ENCODE peak calls at places on chromosomes 11 and 22, in nine cellular contexts. Q is ovary; S is CD8-positive, alpha-beta T cell; W is neural progenitor cell; Y is heart left ventricle; A is cardiac muscle cell; L is endothelial cell of umbilical vein; T is sigmoid colon; P is transverse colon. B is an unnamed sample.
A peak's percentile ranks its signal among the peaks of the same experiment; 100 is the strongest.

GRCh38 chr22:29481265-29482000 is 1.4 kb downstream of the NEFH start:
- DNase-seq in Q (peak; percentile 80), S (no peak), W (peak; percentile 56), Y (no peak), A (peak; percentile 27), L (no peak), T (no peak), P (no peak), B (no peak)

GRCh38 chr22:29016067-29016938 is 45.3 kb downstream of the C22orf31 start:
- DNase-seq in Q (no peak), S (no peak), W (no peak), Y (no peak), A (no peak), L (no peak), T (no peak), P (no peak), B (no peak)

GRCh38 chr11:35747638-35748037 is 85.1 kb downstream of the TRIM44 start:
- DNase-seq in Q (no peak), S (no peak), W (peak; percentile 43), Y (no peak), A (no peak), L (no peak), T (no peak), P (no peak), B (no peak)

GRCh38 chr11:118522571-118523072 is 4.7 kb upstream of the TTC36 start:
- DNase-seq in Q (no peak), S (no peak), W (peak; percentile 55), Y (no peak), A (peak; percentile 62), L (peak; percentile 28), T (no peak), P (no peak), B (peak; percentile 46)

GRCh38 chr11:132539590-132540368 is 992.5 kb downstream of the OPCML start:
- DNase-seq in Q (no peak), S (no peak), W (no peak), Y (no peak), A (no peak), L (no peak), T (no peak), P (no peak), B (no peak)

GRCh38 chr11:79018371-79018849 is 422.4 kb downstream of the TENM4 start:
- DNase-seq in Q (peak; percentile 32), S (no peak), W (no peak), Y (no peak), A (peak; percentile 92), L (peak; percentile 97), T (no peak), P (no peak), B (peak; percentile 86)

GRCh38 chr22:26362471-26362870 is 66.6 kb upstream of the ASPHD2 start:
- DNase-seq in Q (no peak), S (no peak), W (no peak), Y (no peak), A (peak; percentile 4), L (no peak), T (no peak), P (no peak), B (no peak)

GRCh38 chr11:133894956-133895549 is 49.7 kb upstream of the SPATA19 start:
- DNase-seq in Q (no peak), S (no peak), W (peak; percentile 58), Y (peak; percentile 4), A (peak; percentile 7), L (no peak), T (peak; percentile 54), P (no peak), B (no peak)

GRCh38 chr11:638616-639323 is 1.7 kb downstream of the DRD4 start:
- DNase-seq in Q (no peak), S (no peak), W (peak; percentile 90), Y (no peak), A (no peak), L (no peak), T (no peak), P (no peak), B (no peak)

GRCh38 chr11:43555811-43556210 is 124.7 kb upstream of the HSD17B12 start:
- DNase-seq in Q (peak; percentile 74), S (no peak), W (peak; percentile 46), Y (no peak), A (peak; percentile 53), L (no peak), T (no peak), P (no peak), B (no peak)

GRCh38 chr11:56911312-56911711 is 77.4 kb upstream of the OR5AK2 start:
- DNase-seq in Q (no peak), S (no peak), W (no peak), Y (no peak), A (peak; percentile 26), L (no peak), T (no peak), P (no peak), B (no peak)

GRCh38 chr22:37742374-37743092 is 45.7 kb downstream of the TRIOBP start:
- DNase-seq in Q (peak; percentile 51), S (no peak), W (no peak), Y (no peak), A (peak; percentile 88), L (no peak), T (peak; percentile 89), P (no peak), B (no peak)

GRCh38 chr11:11119917-11120316 is 233.1 kb downstream of the CSNK2A3 start:
- DNase-seq in Q (no peak), S (no peak), W (no peak), Y (no peak), A (no peak), L (no peak), T (no peak), P (no peak), B (no peak)

GRCh38 chr11:97890466-97890865 is 1130.3 kb upstream of the CNTN5 start:
- DNase-seq in Q (no peak), S (no peak), W (no peak), Y (no peak), A (no peak), L (no peak), T (no peak), P (no peak), B (no peak)

GRCh38 chr11:71164186-71164585 is 88.2 kb downstream of the SHANK2 start:
- DNase-seq in Q (no peak), S (no peak), W (no peak), Y (no peak), A (no peak), L (no peak), T (peak; percentile 25), P (no peak), B (no peak)

DNA sequence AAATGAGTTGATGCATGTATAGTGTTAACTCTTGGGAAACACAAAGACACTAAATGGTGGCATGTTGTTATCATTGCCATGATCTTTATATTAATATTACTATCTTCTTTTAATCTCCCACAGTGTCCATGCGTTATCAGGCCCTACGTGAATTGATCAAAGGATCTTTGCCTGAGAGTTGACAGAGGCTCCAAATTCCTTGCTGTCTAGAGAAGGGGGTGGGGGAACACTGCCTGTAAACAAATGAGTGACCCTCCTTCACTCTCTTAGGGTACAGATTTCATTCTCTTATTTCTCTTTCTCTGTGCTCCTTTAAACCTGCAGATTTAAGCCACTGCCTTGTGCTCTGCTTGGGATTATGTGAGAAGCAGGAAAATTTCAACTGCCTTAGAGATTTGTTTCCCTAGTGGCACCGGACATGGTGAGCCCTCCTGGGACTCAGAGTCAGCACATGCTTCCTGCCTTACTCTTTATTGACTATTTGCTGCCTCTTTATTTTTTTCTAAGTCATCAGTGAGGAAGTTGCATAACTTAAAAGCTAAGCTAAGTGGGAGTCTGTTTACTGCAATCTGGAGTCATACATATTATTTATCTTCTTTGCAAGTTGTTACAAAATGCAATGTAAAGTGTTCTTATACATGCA is 122.9 kb downstream of the MAML2 start:
- DNase-seq in Q (no peak), S (no peak), W (peak; percentile 26), Y (peak; percentile 39), A (peak; percentile 61), L (peak; percentile 57), T (no peak), P (no peak), B (no peak)
- H3K4me1 ChIP-seq in Q (peaks cover 8% of the 10 kb centered on the region), S (peaks cover 93% of the 10 kb centered on the region), W (peaks cover 14% of the 10 kb centered on the region), Y (peaks cover 34% of the 10 kb centered on the region), A (peaks cover 51% of the 10 kb centered on the region), L (peaks cover 39% of the 10 kb centered on the region), T (peaks cover 11% of the 10 kb centered on the region), P (peaks cover 12% of the 10 kb centered on the region), B (peaks cover 37% of the 10 kb centered on the region)

DNA sequence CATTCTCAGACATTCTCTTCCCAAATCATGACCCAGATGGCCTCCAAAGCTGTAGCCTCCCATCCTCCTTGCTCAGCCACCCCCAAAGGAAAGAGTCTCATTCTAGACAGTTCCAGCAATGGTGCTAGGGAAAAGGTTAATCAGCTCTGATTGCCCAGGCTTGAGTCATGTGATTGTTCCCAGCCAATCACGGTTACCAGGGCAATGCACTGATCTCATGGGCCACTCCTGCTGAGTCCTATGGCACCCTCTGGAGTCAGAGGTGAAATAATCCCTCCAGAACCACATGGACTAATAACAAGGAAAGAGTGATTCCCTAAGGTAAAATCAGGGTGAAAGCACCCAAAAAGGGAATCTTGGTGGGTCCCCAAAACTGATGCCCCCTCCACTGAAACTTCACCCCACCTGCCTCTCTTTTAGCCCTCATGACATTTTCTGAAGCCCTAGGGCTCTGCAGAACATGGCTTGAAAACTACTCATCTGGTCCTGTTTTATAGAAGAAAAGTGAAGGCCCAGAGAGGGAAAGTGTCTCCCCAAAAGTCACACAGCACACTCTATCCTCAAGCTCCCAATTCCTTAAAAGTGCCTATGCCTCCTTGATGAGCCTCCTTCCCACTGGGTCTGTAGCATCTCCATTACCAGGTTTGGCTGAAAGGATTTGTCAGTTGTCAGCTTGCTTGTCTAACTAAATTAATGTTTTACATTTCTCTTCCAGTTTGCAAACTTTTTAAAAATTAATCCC is 203.7 kb downstream of the MN1 start:
- DNase-seq in Q (no peak), S (no peak), W (no peak), Y (no peak), A (peak; percentile 21), L (no peak), T (no peak), P (no peak), B (peak; percentile 45)
- TF ChIP-seq CTCF in Q (no peak), S (no peak), W (no peak), Y (no peak), A (no peak), L (no peak), T (no peak), P (no peak), B (peak; percentile 32)

DNA sequence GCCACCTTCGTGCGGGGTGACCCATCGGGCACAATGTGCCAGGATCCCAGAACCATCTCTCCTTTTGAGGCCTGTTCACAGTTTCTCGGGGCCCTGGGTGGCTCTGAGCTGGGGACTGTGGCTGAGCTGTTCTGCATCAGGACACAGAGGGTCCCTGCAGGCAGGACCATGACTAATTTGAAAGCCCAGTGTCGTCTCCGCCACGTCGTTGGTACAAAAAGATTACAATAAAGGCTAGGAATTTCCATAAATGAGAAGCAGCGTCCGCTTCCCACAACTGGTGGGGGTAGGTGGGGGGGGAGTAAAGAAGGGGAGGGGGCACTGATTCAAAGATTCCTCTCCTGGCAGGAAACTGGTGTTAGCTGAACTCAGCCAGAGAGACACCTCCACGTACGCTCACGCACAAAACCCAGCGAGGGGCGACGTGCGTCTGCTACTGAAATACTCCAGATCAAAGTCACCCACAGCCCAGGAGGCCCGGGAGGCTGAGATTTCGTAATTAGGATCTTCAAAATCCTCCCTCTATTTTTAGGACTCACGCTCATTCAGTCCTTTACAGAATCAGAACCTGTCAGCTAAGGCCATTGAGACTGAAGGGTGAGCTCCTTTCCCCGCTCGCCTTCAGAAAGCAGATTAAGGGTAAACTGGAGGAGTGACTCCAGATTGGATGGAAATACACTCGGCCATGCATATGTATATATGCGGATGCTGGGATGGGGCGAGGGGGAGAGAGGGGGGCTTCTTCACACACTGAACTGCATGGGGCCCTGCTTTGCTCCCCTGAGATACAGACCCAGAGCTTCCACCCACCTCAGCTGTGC is 10.9 kb downstream of the MN1 start:
- DNase-seq in Q (no peak), S (no peak), W (peak; percentile 46), Y (no peak), A (no peak), L (no peak), T (no peak), P (no peak), B (no peak)
- H3K4me3 ChIP-seq in Q (no peak overlapping the region), S (no peak overlapping the region), W (peak overlapping the region; percentile 13), Y (peak overlapping the region; percentile 33), A (peak overlapping the region; percentile 9), L (no peak overlapping the region), T (no peak overlapping the region), P (no peak overlapping the region), B (no peak overlapping the region)

GRCh38 chr11:12770435-12770834 is 96.2 kb downstream of the TEAD1 start:
- DNase-seq in Q (no peak), S (no peak), W (no peak), Y (no peak), A (no peak), L (no peak), T (no peak), P (no peak), B (no peak)
- H3K4me1 ChIP-seq in Q (peaks cover 25% of the 10 kb centered on the region), S (no peaks in the 10 kb centered on the region), W (peaks cover 13% of the 10 kb centered on the region), Y (peaks cover 24% of the 10 kb centered on the region), A (peaks cover 23% of the 10 kb centered on the region), L (peaks cover 25% of the 10 kb centered on the region), T (peaks cover 68% of the 10 kb centered on the region), P (peaks cover 13% of the 10 kb centered on the region), B (peaks cover 22% of the 10 kb centered on the region)

B was measured in BE2C.